ENCODE peak calls at places on chromosome 21, in seven cellular contexts. D is CD4-positive, alpha-beta memory T cell; R is Peyer's patch; Q is tibial artery; G is Panc1; N is thoracic aorta; L is neuronal stem cell. J is an unnamed sample. For H3K4me1, the result is how much of the 10 kb centered on the place peaks cover.

GRCh38 chr21:39079617-39080016 is 103.6 kb downstream of the PSMG1 start:
- DNase-seq in Q (peak), R (no peak), L (no peak), N (no peak), D (no peak), G (no peak), J (peak)

GRCh38 chr21:27648560-27648959 is 681.7 kb upstream of the ADAMTS5 start:
- DNase-seq in N (no peak), D (no peak), R (no peak), Q (no peak), L (no peak), G (no peak), J (no peak)

GRCh38 chr21:31623664-31624063 is 35.8 kb upstream of the SOD1 start:
- DNase-seq in D (no peak), N (no peak), L (no peak), R (no peak), G (no peak), Q (no peak), J (no peak)

GRCh38 chr21:36747815-36748381 is 49.0 kb downstream of the SIM2 start:
- DNase-seq in G (no peak), N (no peak), Q (no peak), R (peak), D (no peak), L (peak), J (no peak)

GRCh38 chr21:15060776-15061175 is 4.0 kb downstream of the NRIP1 start:
- DNase-seq in L (no peak), R (no peak), N (no peak), D (no peak), G (no peak), Q (no peak), J (no peak)

GRCh38 chr21:15439726-15440125 is 290.1 kb upstream of the USP25 start:
- DNase-seq in Q (no peak), G (no peak), N (no peak), D (no peak), L (no peak), R (no peak), J (no peak)

GRCh38 chr21:43988506-43989230 is 23.4 kb upstream of the TRAPPC10 start:
- DNase-seq in L (no peak), D (no peak), G (no peak), N (no peak), R (no peak), Q (no peak), J (no peak)

GRCh38 chr21:17461014-17461413 is 51.8 kb upstream of the CXADR start:
- DNase-seq in R (no peak), Q (peak), G (no peak), L (no peak), D (no peak), N (no peak), J (no peak)

GRCh38 chr21:19998450-19998849 is 999.8 kb upstream of the NCAM2 start:
- DNase-seq in N (no peak), D (no peak), G (no peak), L (no peak), R (no peak), Q (no peak), J (no peak)

GRCh38 chr21:17834639-17835354 is 15.6 kb upstream of the C21orf91 start:
- DNase-seq in Q (no peak), R (no peak), N (no peak), G (no peak), L (no peak), D (no peak), J (no peak)

GRCh38 chr21:18449586-18449985 is 46.0 kb upstream of the TMPRSS15 start:
- DNase-seq in L (no peak), R (no peak), N (no peak), G (no peak), Q (no peak), D (no peak), J (no peak)

GRCh38 chr21:46667735-46668380 is 32.4 kb downstream of the PRMT2 start:
- DNase-seq in D (no peak), Q (no peak), G (no peak), L (peak), R (no peak), N (no peak), J (no peak)

GRCh38 chr21:16279658-16280581 is 550.1 kb downstream of the USP25 start:
- DNase-seq in L (peak), Q (peak), D (no peak), G (no peak), R (no peak), N (no peak), J (no peak)

GRCh38 chr21:28336299-28336698 is 656.4 kb downstream of the LTN1 start:
- DNase-seq in G (no peak), D (no peak), R (no peak), N (no peak), Q (no peak), L (no peak), J (no peak)

GRCh38 chr21:32779983-32780382 is 8.4 kb upstream of the PAXBP1 start:
- DNase-seq in N (no peak), D (no peak), G (no peak), Q (no peak), L (no peak), R (no peak), J (no peak)

GRCh38 chr21:30710499-30710898 is 8.1 kb downstream of the KRTAP21-3 start:
- DNase-seq in Q (no peak), D (no peak), L (no peak), N (no peak), G (no peak), R (no peak), J (no peak)

GRCh38 chr21:17479606-17480005 is 33.2 kb upstream of the CXADR start:
- DNase-seq in R (no peak), L (no peak), G (no peak), Q (no peak), D (no peak), N (no peak), J (no peak)

GRCh38 chr21:30256100-30256499 is 26.6 kb downstream of the KRTAP24-1 start:
- DNase-seq in L (no peak), R (no peak), D (no peak), N (no peak), Q (no peak), G (no peak), J (no peak)

GRCh38 chr21:16419188-16419874 is 689.5 kb downstream of the USP25 start:
- DNase-seq in D (no peak), G (no peak), N (peak), R (no peak), L (no peak), Q (peak), J (peak)

DNA sequence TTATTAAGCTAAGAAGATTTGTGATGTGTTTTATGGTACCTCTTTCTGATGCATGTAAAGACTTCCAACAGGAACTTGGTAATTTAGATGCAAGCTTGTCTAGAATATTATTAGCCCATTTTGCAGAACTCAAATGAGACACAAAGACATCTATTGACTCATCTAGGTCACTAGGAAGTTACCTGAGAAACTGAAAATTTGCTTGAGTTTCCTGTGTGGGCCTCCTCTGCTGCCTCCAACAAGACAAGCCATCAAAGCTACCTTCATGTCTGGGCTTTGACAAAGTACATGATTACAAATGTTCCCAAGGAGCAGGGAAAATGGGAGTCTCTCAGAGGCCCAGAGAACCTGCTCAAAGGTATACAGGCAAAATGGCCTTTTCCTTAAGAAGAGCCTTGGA is 5.6 kb downstream of the RUNX1 start:
- DNase-seq in R (no peak), G (no peak), D (peak), L (no peak), N (no peak), Q (no peak), J (no peak)
- H3K4me1 ChIP-seq in R (under half), G (under half), D (half or more), L (under half), N (under half), Q (under half), J (under half)

DNA sequence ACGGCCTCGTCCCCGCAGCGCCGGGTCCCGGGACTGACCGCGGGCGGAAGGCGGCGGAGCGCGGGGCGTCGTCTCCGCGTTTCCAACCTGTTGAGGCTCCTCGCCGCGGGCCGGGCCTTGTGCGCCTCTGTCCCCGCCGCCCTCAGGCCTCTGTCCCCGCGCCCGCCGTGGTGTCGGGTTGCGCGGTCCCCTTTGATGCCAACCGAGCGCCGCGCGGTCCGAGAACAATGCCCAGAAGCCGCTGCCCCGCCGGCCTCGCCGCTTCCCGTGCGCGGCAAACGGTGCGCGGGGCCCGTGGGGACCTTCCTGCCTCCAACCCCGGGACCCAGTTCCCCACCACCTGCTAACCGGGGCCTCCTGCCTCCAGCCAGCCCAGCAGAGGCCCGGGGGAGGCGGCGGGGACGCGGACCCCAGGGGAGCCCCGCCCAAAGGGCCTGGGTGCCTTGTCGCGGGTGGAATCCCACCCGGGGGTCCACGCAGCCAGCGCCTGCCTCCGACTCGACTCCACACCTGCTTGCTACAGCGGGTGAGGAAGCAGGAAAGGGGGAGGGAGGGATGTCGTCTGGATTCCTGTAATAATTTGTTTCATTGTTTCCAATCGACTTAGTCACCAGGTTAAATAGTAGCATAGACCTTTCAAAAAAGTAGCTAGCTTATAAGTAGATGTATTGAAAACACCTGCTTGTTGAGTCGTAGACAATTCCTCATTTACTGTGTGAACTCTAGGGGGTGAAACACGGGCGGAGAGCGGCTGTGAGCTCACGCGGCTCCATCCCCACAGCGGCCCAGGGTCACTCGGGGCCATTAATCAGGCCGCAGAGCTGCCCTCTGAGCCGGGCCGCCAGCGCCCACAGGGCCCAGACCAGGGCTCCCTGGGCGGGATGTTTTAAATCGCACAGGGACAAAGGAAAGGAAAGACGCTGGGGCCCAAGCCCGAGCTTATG is 1.1 kb downstream of the COL18A1 start:
- DNase-seq in G (no peak), L (peak), Q (no peak), R (no peak), N (no peak), D (peak), J (no peak)
- H3K4me1 ChIP-seq in G (under half), L (under half), Q (half or more), R (under half), N (half or more), D (under half), J (half or more)

DNA sequence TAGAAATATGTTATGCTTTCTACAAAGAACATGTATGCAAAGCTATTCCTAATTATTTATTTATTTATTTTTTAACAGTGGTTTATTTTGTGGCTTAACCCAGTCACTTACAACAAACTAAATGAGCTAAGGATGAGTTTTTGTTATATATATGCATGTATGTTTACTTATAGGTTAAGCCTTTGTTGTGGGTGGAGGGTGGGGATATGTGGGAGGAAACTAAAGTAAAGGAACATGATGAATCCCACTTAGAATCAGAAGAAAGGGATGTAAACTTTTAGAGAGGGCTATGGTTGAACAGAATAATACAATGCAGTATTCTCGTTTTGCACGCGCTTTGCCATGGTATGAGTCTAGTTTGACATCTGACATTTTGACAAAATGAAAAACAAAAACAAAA is 321.0 kb upstream of the RUNX1 start:
- DNase-seq in Q (no peak), R (no peak), D (no peak), N (no peak), L (no peak), G (no peak), J (no peak)
- H3K4me1 ChIP-seq in Q (under half), R (under half), D (under half), N (under half), L (under half), G (under half), J (under half)

GRCh38 chr21:25569084-25569483 is 38.2 kb downstream of the MRPL39 start:
- DNase-seq in L (no peak), D (no peak), G (no peak), N (no peak), R (no peak), Q (no peak), J (no peak)

GRCh38 chr21:25573409-25574206 is 33.7 kb downstream of the MRPL39 start:
- DNase-seq in Q (no peak), L (no peak), N (no peak), G (peak), R (no peak), D (peak), J (no peak)

GRCh38 chr21:25569711-25570110 is 37.6 kb downstream of the MRPL39 start:
- DNase-seq in Q (no peak), N (no peak), D (no peak), R (no peak), L (no peak), G (no peak), J (no peak)

GRCh38 chr21:25571726-25572121 is 35.6 kb downstream of the MRPL39 start:
- DNase-seq in N (no peak), G (no peak), Q (no peak), R (no peak), D (no peak), L (no peak), J (no peak)

DNA sequence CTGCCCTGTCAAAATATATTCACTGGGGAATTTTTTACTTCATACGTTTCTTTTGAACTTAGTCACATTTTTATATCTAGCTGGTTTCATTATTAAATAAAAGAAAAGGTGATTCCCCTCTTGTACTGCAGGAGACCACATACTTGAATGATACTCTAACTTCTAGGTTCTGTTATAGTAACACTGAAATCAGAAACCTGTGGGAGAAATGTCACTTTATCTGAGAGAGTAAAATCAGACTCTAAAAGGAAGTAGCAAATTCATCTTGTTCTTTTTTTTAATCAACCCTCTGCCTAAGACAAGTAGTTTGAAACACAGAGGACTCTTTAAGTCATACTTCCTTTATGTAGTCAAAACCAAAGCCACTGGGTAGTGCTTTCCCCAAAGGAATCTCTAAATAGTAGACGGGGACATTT is 34.4 kb downstream of the MRPL39 start:
- DNase-seq in L (no peak), G (no peak), D (no peak), N (no peak), R (no peak), Q (no peak), J (no peak)
- H3K4me1 ChIP-seq in L (under half), G (under half), D (half or more), N (under half), R (under half), Q (under half), J (under half)

DNA sequence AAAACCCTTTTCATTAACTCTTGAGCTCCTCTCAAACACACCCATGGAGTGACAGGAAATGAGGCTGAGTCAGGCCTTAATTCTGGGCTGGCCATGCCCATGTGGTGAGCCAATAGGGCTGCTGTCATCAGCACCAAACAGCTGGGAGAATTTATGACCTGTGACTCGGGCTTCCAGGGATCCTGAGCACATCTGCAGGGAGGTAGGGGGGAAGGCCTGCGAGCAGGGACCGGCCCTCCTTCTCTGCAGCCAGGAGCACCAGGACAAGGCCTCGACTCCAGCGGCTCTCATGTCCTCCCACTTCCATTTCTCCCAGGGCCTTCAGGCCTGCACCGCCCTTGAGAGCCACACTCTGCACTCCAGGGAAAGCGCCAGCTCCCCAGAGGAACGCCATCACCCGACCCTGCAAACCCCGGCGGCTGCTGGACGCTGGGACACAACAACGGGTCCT is 14.6 kb downstream of the RIPK4 start:
- DNase-seq in N (no peak), Q (no peak), G (no peak), L (no peak), D (no peak), R (peak), J (no peak)
- H3K4me1 ChIP-seq in N (under half), Q (under half), G (half or more), L (under half), D (under half), R (under half), J (under half)